ENCODE peak calls at places on chromosomes 5 and 9, in eight cellular contexts. One of them, this sample, is unnamed.

GRCh38 chr9:117777823-117778222 is 73.6 kb downstream of the TLR4 start:
- DNase-seq in HCT116: no peak
- DNase-seq in A549: no peak
- DNase-seq in PC-3: no peak
- DNase-seq in adrenal gland: no peak
- DNase-seq in K562: no peak
- DNase-seq in transverse colon: no peak
- DNase-seq in SK-N-SH: no peak
- DNase-seq in this sample: no peak

GRCh38 chr9:447230-448025 is 232.8 kb downstream of the DOCK8 start:
- DNase-seq in A549: peak; percentile 75
- DNase-seq in transverse colon: peak; percentile 44
- DNase-seq in PC-3: peak; percentile 90
- DNase-seq in SK-N-SH: no peak
- DNase-seq in adrenal gland: no peak
- DNase-seq in HCT116: peak; percentile 65
- DNase-seq in K562: peak; percentile 17
- DNase-seq in this sample: no peak

GRCh38 chr9:131399972-131400371 is 6.1 kb downstream of the PRRC2B start:
- DNase-seq in adrenal gland: no peak
- DNase-seq in K562: no peak
- DNase-seq in A549: no peak
- DNase-seq in PC-3: no peak
- DNase-seq in SK-N-SH: no peak
- DNase-seq in HCT116: no peak
- DNase-seq in transverse colon: no peak
- DNase-seq in this sample: no peak

GRCh38 chr5:116409591-116410296 is 164.9 kb downstream of the SEMA6A start:
- DNase-seq in HCT116: no peak
- DNase-seq in K562: no peak
- DNase-seq in transverse colon: no peak
- DNase-seq in PC-3: no peak
- DNase-seq in SK-N-SH: no peak
- DNase-seq in A549: no peak
- DNase-seq in adrenal gland: no peak
- DNase-seq in this sample: no peak

GRCh38 chr9:35660966-35661413 is 2.9 kb downstream of the CCDC107 start:
- DNase-seq in K562: no peak
- DNase-seq in transverse colon: peak; percentile 73
- DNase-seq in HCT116: peak; percentile 33
- DNase-seq in PC-3: peak; percentile 23
- DNase-seq in adrenal gland: peak; percentile 72
- DNase-seq in A549: peak; percentile 68
- DNase-seq in SK-N-SH: no peak
- DNase-seq in this sample: peak; percentile 41

GRCh38 chr5:139435676-139436075 is 3.6 kb downstream of the DNAJC18 start:
- DNase-seq in SK-N-SH: no peak
- DNase-seq in PC-3: no peak
- DNase-seq in transverse colon: no peak
- DNase-seq in adrenal gland: peak; percentile 44
- DNase-seq in K562: no peak
- DNase-seq in HCT116: no peak
- DNase-seq in A549: no peak
- DNase-seq in this sample: no peak

GRCh38 chr5:97009212-97009898 is 73.5 kb downstream of the LNPEP start:
- DNase-seq in SK-N-SH: peak; percentile 3
- DNase-seq in HCT116: no peak
- DNase-seq in K562: peak; percentile 11
- DNase-seq in transverse colon: no peak
- DNase-seq in PC-3: no peak
- DNase-seq in adrenal gland: no peak
- DNase-seq in A549: no peak
- DNase-seq in this sample: no peak

GRCh38 chr9:104074876-104075275 is 19.2 kb upstream of the SMC2 start:
- DNase-seq in HCT116: no peak
- DNase-seq in K562: no peak
- DNase-seq in PC-3: peak; percentile 44
- DNase-seq in adrenal gland: no peak
- DNase-seq in transverse colon: no peak
- DNase-seq in A549: peak; percentile 56
- DNase-seq in SK-N-SH: no peak
- DNase-seq in this sample: peak; percentile 63

GRCh38 chr5:14040542-14040941 is 96.1 kb upstream of the DNAH5 start:
- DNase-seq in SK-N-SH: no peak
- DNase-seq in K562: peak; percentile 17
- DNase-seq in HCT116: no peak
- DNase-seq in A549: no peak
- DNase-seq in transverse colon: no peak
- DNase-seq in adrenal gland: no peak
- DNase-seq in PC-3: no peak
- DNase-seq in this sample: no peak

GRCh38 chr9:4126184-4126865 is 173.5 kb downstream of the GLIS3 start:
- DNase-seq in adrenal gland: no peak
- DNase-seq in SK-N-SH: no peak
- DNase-seq in A549: peak; percentile 50
- DNase-seq in transverse colon: no peak
- DNase-seq in HCT116: no peak
- DNase-seq in PC-3: peak; percentile 79
- DNase-seq in K562: no peak
- DNase-seq in this sample: peak; percentile 64

GRCh38 chr9:136697821-136698526 is 10.7 kb upstream of the AGPAT2 start:
- DNase-seq in transverse colon: no peak
- DNase-seq in adrenal gland: no peak
- DNase-seq in A549: no peak
- DNase-seq in SK-N-SH: no peak
- DNase-seq in K562: no peak
- DNase-seq in HCT116: no peak
- DNase-seq in PC-3: no peak
- DNase-seq in this sample: no peak

GRCh38 chr5:14223372-14223771 is 80.2 kb downstream of the TRIO start:
- DNase-seq in SK-N-SH: no peak
- DNase-seq in HCT116: no peak
- DNase-seq in adrenal gland: no peak
- DNase-seq in transverse colon: no peak
- DNase-seq in A549: no peak
- DNase-seq in PC-3: no peak
- DNase-seq in K562: no peak
- DNase-seq in this sample: no peak

DNA sequence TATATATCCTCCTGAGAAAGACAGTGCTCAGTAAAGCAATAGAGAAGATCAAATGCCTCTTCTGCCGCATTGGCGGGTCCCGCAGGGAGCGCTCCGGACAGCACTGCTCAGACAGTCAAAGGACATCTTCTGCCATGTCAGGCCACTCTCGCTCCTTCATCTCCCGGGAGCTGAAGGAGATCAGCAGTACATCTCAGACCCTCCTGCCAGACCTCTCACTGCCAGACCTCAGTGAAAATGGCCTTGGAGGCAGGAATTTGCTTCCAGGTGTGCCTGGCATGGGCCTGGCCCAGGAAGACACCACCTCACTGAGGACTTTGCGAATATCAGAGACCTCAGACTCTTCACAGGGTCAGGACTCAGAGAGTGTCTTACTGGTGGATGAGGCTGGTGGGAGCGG is 12.2 kb downstream of the PTGER4 start:
- DNase-seq in adrenal gland: no peak
- DNase-seq in PC-3: no peak
- DNase-seq in HCT116: no peak
- DNase-seq in SK-N-SH: no peak
- DNase-seq in A549: no peak
- DNase-seq in K562: no peak
- DNase-seq in transverse colon: no peak
- DNase-seq in this sample: no peak
- TF ChIP-seq CTCF in adrenal gland: no peak
- TF ChIP-seq CTCF in PC-3: no peak
- TF ChIP-seq CTCF in HCT116: no peak
- TF ChIP-seq CTCF in SK-N-SH: no peak
- TF ChIP-seq CTCF in A549: no peak
- TF ChIP-seq CTCF in K562: no peak
- TF ChIP-seq CTCF in transverse colon: no peak
- TF ChIP-seq CTCF in this sample: no peak

GRCh38 chr9:75890541-75891276 is at the start of gene PCSK5:
- DNase-seq in SK-N-SH: peak; percentile 77
- DNase-seq in transverse colon: peak; percentile 94
- DNase-seq in HCT116: peak; percentile 86
- DNase-seq in A549: peak; percentile 90
- DNase-seq in K562: peak; percentile 31
- DNase-seq in PC-3: peak; percentile 22
- DNase-seq in adrenal gland: peak; percentile 95
- DNase-seq in this sample: peak; percentile 98

GRCh38 chr9:75892168-75892901 is 1.9 kb downstream of the PCSK5 start:
- DNase-seq in SK-N-SH: peak; percentile 14
- DNase-seq in transverse colon: peak; percentile 70
- DNase-seq in PC-3: no peak
- DNase-seq in A549: peak; percentile 22
- DNase-seq in K562: no peak
- DNase-seq in HCT116: no peak
- DNase-seq in adrenal gland: no peak
- DNase-seq in this sample: no peak

GRCh38 chr9:75891277-75892167 is 1.0 kb downstream of the PCSK5 start:
- DNase-seq in transverse colon: peak; percentile 55
- DNase-seq in A549: peak; percentile 37
- DNase-seq in HCT116: peak; percentile 12
- DNase-seq in SK-N-SH: peak; percentile 32
- DNase-seq in PC-3: no peak
- DNase-seq in K562: no peak
- DNase-seq in adrenal gland: no peak
- DNase-seq in this sample: peak; percentile 14

GRCh38 chr9:75889977-75890540 is 414 bp upstream of the PCSK5 start:
- DNase-seq in HCT116: no peak
- DNase-seq in transverse colon: peak; percentile 60
- DNase-seq in adrenal gland: peak; percentile 83
- DNase-seq in A549: peak; percentile 58
- DNase-seq in K562: no peak
- DNase-seq in SK-N-SH: peak; percentile 7
- DNase-seq in PC-3: peak; percentile 27
- DNase-seq in this sample: peak; percentile 59

DNA sequence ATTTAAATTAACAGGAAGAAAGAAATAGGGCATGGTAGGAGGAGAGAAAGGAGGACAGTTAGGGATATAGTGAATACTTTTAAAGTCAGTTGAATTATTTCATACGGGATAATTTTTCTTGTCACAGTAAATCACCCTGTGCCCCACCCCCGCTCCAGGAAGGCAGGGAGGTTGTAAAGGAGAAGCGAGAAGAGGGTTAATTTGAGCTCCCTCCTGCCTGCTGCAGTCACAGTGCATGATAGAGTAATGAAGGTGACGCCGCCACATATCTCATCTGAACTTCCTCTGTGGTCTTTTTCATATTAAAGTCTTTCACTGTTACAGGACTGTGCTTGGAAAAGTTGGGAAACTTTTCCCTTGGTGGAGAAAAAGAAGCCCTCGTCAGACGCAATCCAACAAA is 896 bp upstream of the PCSK5 start:
- DNase-seq in SK-N-SH: no peak
- DNase-seq in K562: no peak
- DNase-seq in PC-3: no peak
- DNase-seq in HCT116: no peak
- DNase-seq in transverse colon: peak; percentile 51
- DNase-seq in adrenal gland: no peak
- DNase-seq in A549: no peak
- DNase-seq in this sample: no peak
- H3K4me3 ChIP-seq in SK-N-SH: peak overlapping the region; percentile 54
- H3K4me3 ChIP-seq in K562: no peak overlapping the region
- H3K4me3 ChIP-seq in PC-3: peak overlapping the region; percentile 72
- H3K4me3 ChIP-seq in HCT116: peak overlapping the region; percentile 74
- H3K4me3 ChIP-seq in transverse colon: peak overlapping the region; percentile 93
- H3K4me3 ChIP-seq in adrenal gland: peak overlapping the region; percentile 45
- H3K4me3 ChIP-seq in A549: peak overlapping the region; percentile 51
- H3K4me3 ChIP-seq in this sample: peak overlapping the region; percentile 92

GRCh38 chr9:135416771-135417290 is 62.8 kb upstream of the PPP1R26 start:
- DNase-seq in transverse colon: no peak
- DNase-seq in HCT116: no peak
- DNase-seq in adrenal gland: no peak
- DNase-seq in SK-N-SH: no peak
- DNase-seq in K562: no peak
- DNase-seq in A549: no peak
- DNase-seq in PC-3: no peak
- DNase-seq in this sample: no peak
- TF ChIP-seq CTCF in transverse colon: no peak
- TF ChIP-seq CTCF in HCT116: no peak
- TF ChIP-seq CTCF in adrenal gland: no peak
- TF ChIP-seq CTCF in SK-N-SH: no peak
- TF ChIP-seq CTCF in K562: peak; percentile 47
- TF ChIP-seq CTCF in A549: no peak
- TF ChIP-seq CTCF in PC-3: no peak
- TF ChIP-seq CTCF in this sample: no peak

GRCh38 chr5:171581756-171582155 is 162.3 kb downstream of the FGF18 start:
- DNase-seq in SK-N-SH: no peak
- DNase-seq in K562: no peak
- DNase-seq in transverse colon: no peak
- DNase-seq in PC-3: no peak
- DNase-seq in adrenal gland: no peak
- DNase-seq in A549: no peak
- DNase-seq in HCT116: no peak
- DNase-seq in this sample: no peak

GRCh38 chr5:171579849-171580505 is 160.5 kb downstream of the FGF18 start:
- DNase-seq in SK-N-SH: no peak
- DNase-seq in K562: no peak
- DNase-seq in transverse colon: no peak
- DNase-seq in A549: no peak
- DNase-seq in PC-3: no peak
- DNase-seq in HCT116: no peak
- DNase-seq in adrenal gland: no peak
- DNase-seq in this sample: peak; percentile 37

GRCh38 chr5:171579162-171579561 is 159.7 kb downstream of the FGF18 start:
- DNase-seq in PC-3: no peak
- DNase-seq in adrenal gland: no peak
- DNase-seq in HCT116: no peak
- DNase-seq in SK-N-SH: no peak
- DNase-seq in K562: no peak
- DNase-seq in transverse colon: no peak
- DNase-seq in A549: no peak
- DNase-seq in this sample: peak; percentile 50

GRCh38 chr5:171582849-171583248 is 163.4 kb downstream of the FGF18 start:
- DNase-seq in K562: no peak
- DNase-seq in A549: no peak
- DNase-seq in adrenal gland: no peak
- DNase-seq in transverse colon: no peak
- DNase-seq in PC-3: no peak
- DNase-seq in SK-N-SH: no peak
- DNase-seq in HCT116: no peak
- DNase-seq in this sample: no peak

DNA sequence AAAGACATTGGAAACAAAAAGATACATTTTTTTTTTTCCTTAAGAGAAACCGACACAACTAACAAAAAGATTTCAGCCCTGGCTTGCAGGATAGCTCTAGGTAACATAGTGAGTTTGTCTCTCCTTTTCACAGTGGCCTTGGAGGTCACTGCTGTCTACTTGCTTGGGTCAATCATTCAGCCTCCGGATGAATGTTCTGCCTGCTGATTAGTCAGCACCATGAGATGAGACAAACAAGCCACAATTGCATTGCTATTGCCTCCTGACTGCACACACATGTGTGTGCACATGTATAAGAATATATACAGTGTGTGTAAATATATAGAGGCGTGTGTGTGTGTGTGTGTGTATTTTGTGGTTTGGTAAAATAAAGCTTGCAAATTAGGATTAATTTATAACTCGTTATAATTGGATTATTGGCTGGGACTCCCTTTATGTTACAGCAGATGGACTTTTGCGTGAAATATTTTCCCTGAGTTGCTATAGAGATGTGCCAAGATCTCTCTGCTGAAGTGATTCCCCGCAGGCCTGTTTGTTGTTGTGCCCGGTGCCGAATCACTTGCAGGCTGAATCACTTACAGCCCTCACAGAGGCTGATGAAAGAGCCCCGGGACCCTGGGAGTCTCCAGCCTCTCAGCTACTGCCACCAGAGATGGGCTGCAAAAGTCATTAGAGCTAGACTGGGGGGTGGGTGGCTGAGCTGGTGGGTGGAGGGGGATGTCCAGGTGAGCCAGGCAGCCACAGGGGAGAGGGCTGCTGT is 161.2 kb downstream of the FGF18 start:
- DNase-seq in PC-3: no peak
- DNase-seq in adrenal gland: no peak
- DNase-seq in A549: no peak
- DNase-seq in transverse colon: no peak
- DNase-seq in SK-N-SH: no peak
- DNase-seq in K562: no peak
- DNase-seq in HCT116: no peak
- DNase-seq in this sample: peak; percentile 61
- H3K4me3 ChIP-seq in PC-3: no peak overlapping the region
- H3K4me3 ChIP-seq in adrenal gland: no peak overlapping the region
- H3K4me3 ChIP-seq in A549: no peak overlapping the region
- H3K4me3 ChIP-seq in transverse colon: no peak overlapping the region
- H3K4me3 ChIP-seq in SK-N-SH: no peak overlapping the region
- H3K4me3 ChIP-seq in K562: no peak overlapping the region
- H3K4me3 ChIP-seq in HCT116: no peak overlapping the region
- H3K4me3 ChIP-seq in this sample: no peak overlapping the region

This sample was measured in foreskin fibroblast.